ENCODE peak calls at places on chromosomes 5 and 9, in six cellular contexts. R is amniotic stem cell, U is HuH-7, X is M059J, Y is H7, D is globus pallidus. P is an unnamed sample.
A peak's percentile ranks its signal among the peaks of the same experiment; 100 is the strongest.

GRCh38 chr5:150781706-150782614 is 3.4 kb downstream of the SMIM3 start:
- DNase-seq in X (peak; percentile 99), U (no peak), D (no peak), R (peak; percentile 71), Y (no peak), P (peak; percentile 69)

GRCh38 chr9:33263131-33263935 is 1.2 kb downstream of the BAG1 start:
- DNase-seq in R (peak; percentile 12), U (no peak), Y (peak; percentile 31), D (peak; percentile 7), X (peak; percentile 40), P (peak; percentile 32)

GRCh38 chr5:143108498-143109128 is 294.9 kb downstream of the NR3C1 start:
- DNase-seq in U (no peak), Y (no peak), R (no peak), X (peak; percentile 75), D (no peak), P (no peak)

GRCh38 chr5:1916041-1917001 is 33.6 kb upstream of the IRX4 start:
- DNase-seq in X (no peak), D (no peak), R (no peak), U (no peak), Y (no peak), P (no peak)

GRCh38 chr5:32390819-32391591 is 53.5 kb downstream of the ZFR start:
- DNase-seq in X (peak; percentile 56), Y (no peak), U (peak; percentile 30), R (peak; percentile 4), D (no peak), P (peak; percentile 65)

GRCh38 chr5:96836817-96837216 is 29.1 kb upstream of the ERAP1 start:
- DNase-seq in X (no peak), Y (no peak), U (no peak), R (no peak), D (no peak), P (no peak)

GRCh38 chr9:128721487-128722010 is 2.4 kb downstream of the ZDHHC12 start:
- DNase-seq in D (no peak), X (no peak), R (no peak), U (no peak), Y (no peak), P (no peak)

GRCh38 chr5:149837680-149838269 is 106.8 kb downstream of the PDE6A start:
- DNase-seq in Y (peak; percentile 94), X (peak; percentile 68), U (peak; percentile 88), D (peak; percentile 42), R (peak; percentile 7), P (peak; percentile 80)

GRCh38 chr5:142749321-142749720 is 20.9 kb upstream of the ARHGAP26 start:
- DNase-seq in X (peak; percentile 88), R (no peak), U (no peak), Y (no peak), D (no peak), P (peak; percentile 85)

GRCh38 chr9:73114058-73114457 is 37.6 kb upstream of the ANXA1 start:
- DNase-seq in U (no peak), X (no peak), R (no peak), Y (no peak), D (no peak), P (no peak)

GRCh38 chr9:5263568-5264218 is 32.5 kb downstream of the INSL4 start:
- DNase-seq in X (peak; percentile 54), U (no peak), Y (peak; percentile 13), D (no peak), R (no peak), P (peak; percentile 45)

GRCh38 chr5:59732301-59732700 is 161.2 kb downstream of the PDE4D start:
- DNase-seq in R (no peak), Y (no peak), D (peak; percentile 16), X (no peak), U (no peak), P (no peak)

GRCh38 chr5:5066276-5067186 is 73.6 kb upstream of the ADAMTS16 start:
- DNase-seq in Y (no peak), X (peak; percentile 36), R (no peak), U (no peak), D (no peak), P (no peak)

GRCh38 chr9:29456940-29457339 is 1883.7 kb upstream of the C9orf72 start:
- DNase-seq in X (peak; percentile 73), U (no peak), Y (no peak), R (no peak), D (no peak), P (peak; percentile 6)

GRCh38 chr5:108749130-108749861 is 1.6 kb downstream of the FER start:
- DNase-seq in U (peak; percentile 59), X (peak; percentile 44), Y (peak; percentile 89), R (peak; percentile 57), D (peak; percentile 24), P (peak; percentile 35)

GRCh38 chr9:92534199-92535159 is 1.3 kb downstream of the ECM2 start:
- DNase-seq in D (no peak), R (no peak), X (no peak), U (no peak), Y (no peak), P (no peak)

GRCh38 chr9:78970375-78970774 is 601.4 kb upstream of the TLE4 start:
- DNase-seq in D (no peak), Y (no peak), U (no peak), R (no peak), X (peak; percentile 67), P (no peak)

GRCh38 chr5:56050566-56051292 is 56.0 kb upstream of the IL6ST start:
- DNase-seq in U (no peak), Y (no peak), X (peak; percentile 18), R (no peak), D (peak; percentile 47), P (no peak)

GRCh38 chr9:117473293-117473692 is 58.4 kb upstream of the ASTN2 start:
- DNase-seq in Y (no peak), U (no peak), D (no peak), X (no peak), R (no peak), P (no peak)

GRCh38 chr9:114561771-114562170 is 25.8 kb upstream of the ATP6V1G1 start:
- DNase-seq in X (no peak), D (no peak), R (no peak), Y (no peak), U (no peak), P (no peak)

GRCh38 chr5:30850871-30851270 is 342.6 kb upstream of the CDH6 start:
- DNase-seq in R (no peak), Y (no peak), U (no peak), X (no peak), D (no peak), P (no peak)

GRCh38 chr9:29974197-29974596 is 2400.9 kb upstream of the C9orf72 start:
- DNase-seq in U (no peak), D (no peak), X (peak; percentile 26), R (no peak), Y (no peak), P (peak; percentile 10)

GRCh38 chr5:133348406-133348805 is 263.9 kb downstream of the FSTL4 start:
- DNase-seq in D (no peak), Y (no peak), R (no peak), X (no peak), U (no peak), P (no peak)

GRCh38 chr9:126375386-126375785 is 48.8 kb downstream of the MVB12B start:
- DNase-seq in R (no peak), Y (no peak), X (no peak), U (no peak), D (peak; percentile 75), P (no peak)

GRCh38 chr9:96440671-96441199 is 9.2 kb upstream of the HABP4 start:
- DNase-seq in Y (no peak), D (no peak), X (no peak), R (no peak), U (no peak), P (no peak)

GRCh38 chr9:126514037-126514821 is 99.5 kb upstream of the LMX1B start:
- DNase-seq in Y (peak; percentile 99), X (no peak), D (no peak), U (peak; percentile 95), R (peak; percentile 7), P (peak; percentile 46)

GRCh38 chr9:100322954-100323536 is 29.7 kb downstream of the TEX10 start:
- DNase-seq in X (peak; percentile 54), Y (no peak), U (peak; percentile 26), R (peak; percentile 21), D (peak; percentile 46), P (peak; percentile 47)

GRCh38 chr9:35749515-35750255 is 598 bp downstream of the RGP1 start:
- DNase-seq in U (no peak), Y (peak; percentile 41), X (peak; percentile 46), R (no peak), D (no peak), P (peak; percentile 40)

GRCh38 chr5:131209175-131209505 is 38.4 kb downstream of the LYRM7 start:
- DNase-seq in U (no peak), Y (no peak), X (no peak), R (no peak), D (no peak), P (no peak)

GRCh38 chr9:71928376-71928775 is 16.9 kb downstream of the C9orf85 start:
- DNase-seq in Y (no peak), X (peak; percentile 80), U (no peak), D (no peak), R (no peak), P (peak; percentile 46)

GRCh38 chr9:38360880-38361836 is 31.3 kb upstream of the ALDH1B1 start:
- DNase-seq in R (no peak), U (no peak), D (no peak), Y (no peak), X (no peak), P (no peak)

P was measured in epithelial cell of esophagus.